ENCODE peak calls at places on chromosomes 7 and 10, in eight cellular contexts. One of them, this sample, is unnamed.

GRCh38 chr10:26556756-26557640 is 118.9 kb downstream of the APBB1IP start:
- DNase-seq in hepatocyte: peak; percentile 66
- DNase-seq in spleen: no peak
- DNase-seq in mesenchymal stem cell: peak; percentile 27
- DNase-seq in germinal center: peak; percentile 66
- DNase-seq in NCI-H1105: no peak
- DNase-seq in Right ventricle myocardium inferior: no peak
- DNase-seq in lung microvascular endothelial cell: peak; percentile 27
- DNase-seq in this sample: peak; percentile 70

GRCh38 chr10:119138341-119139306 is 26.9 kb downstream of the SFXN4 start:
- DNase-seq in hepatocyte: no peak
- DNase-seq in spleen: peak; percentile 67
- DNase-seq in mesenchymal stem cell: no peak
- DNase-seq in germinal center: no peak
- DNase-seq in NCI-H1105: no peak
- DNase-seq in Right ventricle myocardium inferior: no peak
- DNase-seq in lung microvascular endothelial cell: no peak
- DNase-seq in this sample: no peak

GRCh38 chr10:48791267-48791928 is 106.7 kb downstream of the WDFY4 start:
- DNase-seq in hepatocyte: no peak
- DNase-seq in spleen: no peak
- DNase-seq in mesenchymal stem cell: no peak
- DNase-seq in germinal center: no peak
- DNase-seq in NCI-H1105: no peak
- DNase-seq in Right ventricle myocardium inferior: no peak
- DNase-seq in lung microvascular endothelial cell: no peak
- DNase-seq in this sample: no peak

GRCh38 chr7:100190059-100190711 is 12.5 kb downstream of the STAG3 start:
- DNase-seq in hepatocyte: no peak
- DNase-seq in spleen: no peak
- DNase-seq in mesenchymal stem cell: peak; percentile 51
- DNase-seq in germinal center: no peak
- DNase-seq in NCI-H1105: no peak
- DNase-seq in Right ventricle myocardium inferior: no peak
- DNase-seq in lung microvascular endothelial cell: peak; percentile 43
- DNase-seq in this sample: no peak

GRCh38 chr7:130884437-130885417 is 150.7 kb upstream of the KLF14 start:
- DNase-seq in hepatocyte: peak; percentile 74
- DNase-seq in spleen: no peak
- DNase-seq in mesenchymal stem cell: peak; percentile 76
- DNase-seq in germinal center: no peak
- DNase-seq in NCI-H1105: no peak
- DNase-seq in Right ventricle myocardium inferior: no peak
- DNase-seq in lung microvascular endothelial cell: no peak
- DNase-seq in this sample: no peak

GRCh38 chr7:16241017-16241416 is 180.3 kb downstream of the CRPPA start:
- DNase-seq in hepatocyte: no peak
- DNase-seq in spleen: no peak
- DNase-seq in mesenchymal stem cell: no peak
- DNase-seq in germinal center: no peak
- DNase-seq in NCI-H1105: no peak
- DNase-seq in Right ventricle myocardium inferior: no peak
- DNase-seq in lung microvascular endothelial cell: no peak
- DNase-seq in this sample: no peak

GRCh38 chr10:73650537-73651331 is 5.1 kb downstream of the SYNPO2L start:
- DNase-seq in hepatocyte: no peak
- DNase-seq in spleen: no peak
- DNase-seq in mesenchymal stem cell: peak; percentile 96
- DNase-seq in germinal center: no peak
- DNase-seq in NCI-H1105: no peak
- DNase-seq in Right ventricle myocardium inferior: no peak
- DNase-seq in lung microvascular endothelial cell: no peak
- DNase-seq in this sample: peak; percentile 70

GRCh38 chr7:29783671-29784070 is 22.6 kb upstream of the WIPF3 start:
- DNase-seq in hepatocyte: no peak
- DNase-seq in spleen: no peak
- DNase-seq in mesenchymal stem cell: no peak
- DNase-seq in germinal center: no peak
- DNase-seq in NCI-H1105: no peak
- DNase-seq in Right ventricle myocardium inferior: no peak
- DNase-seq in lung microvascular endothelial cell: no peak
- DNase-seq in this sample: no peak

This sample was measured in GM13976.